ENCODE peak calls at places on chromosome 1, in four cellular contexts. K is CD8-positive, alpha-beta memory T cell; Y is neural progenitor cell; F is psoas muscle. M is an unnamed sample. For H3K4me1, the result is how much of the 10 kb centered on the place peaks cover.

GRCh38 chr1:168362991-168363390 is 82.3 kb downstream of the TBX19 start:
- DNase-seq in Y (no peak), F (no peak), K (peak), M (peak)

GRCh38 chr1:227793079-227793947 is 22.2 kb upstream of the PRSS38 start:
- DNase-seq in Y (no peak), K (no peak), F (no peak), M (no peak)

GRCh38 chr1:96234299-96234698 is 487.3 kb upstream of the PTBP2 start:
- DNase-seq in F (no peak), K (no peak), Y (no peak), M (no peak)

GRCh38 chr1:85952460-85952859 is 204.1 kb downstream of the COL24A1 start:
- DNase-seq in Y (no peak), F (no peak), K (no peak), M (no peak)

GRCh38 chr1:68322837-68323687 is 90.7 kb upstream of the WLS start:
- DNase-seq in Y (no peak), K (no peak), F (peak), M (no peak)

GRCh38 chr1:248196965-248197364 is at the start of gene OR2M3:
- DNase-seq in F (no peak), Y (no peak), K (no peak), M (no peak)

GRCh38 chr1:46171872-46172271 is 3.0 kb upstream of the TSPAN1 start:
- DNase-seq in F (no peak), Y (no peak), K (no peak), M (no peak)

GRCh38 chr1:47779613-47780012 is 217.6 kb downstream of the TRABD2B start:
- DNase-seq in K (no peak), Y (no peak), F (no peak), M (no peak)

GRCh38 chr1:204207136-204207616 is 6.6 kb downstream of the GOLT1A start:
- DNase-seq in Y (peak), K (peak), F (peak), M (peak)

GRCh38 chr1:79380078-79380477 is 373.5 kb upstream of the ADGRL4 start:
- DNase-seq in Y (no peak), F (no peak), K (no peak), M (no peak)

GRCh38 chr1:156391701-156392100 is 22.7 kb downstream of the RHBG start:
- DNase-seq in K (no peak), F (no peak), Y (no peak), M (no peak)

GRCh38 chr1:183806650-183807049 is 1.7 kb downstream of the RGL1 start:
- DNase-seq in Y (peak), K (no peak), F (no peak), M (no peak)

GRCh38 chr1:29384496-29385015 is 148.2 kb downstream of the PTPRU start:
- DNase-seq in F (no peak), Y (no peak), K (no peak), M (no peak)

GRCh38 chr1:222370911-222371717 is 176.8 kb downstream of the HHIPL2 start:
- DNase-seq in F (no peak), Y (no peak), K (no peak), M (no peak)

GRCh38 chr1:175822575-175822974 is 79.2 kb upstream of the TNR start:
- DNase-seq in Y (no peak), F (no peak), K (no peak), M (no peak)

GRCh38 chr1:215226755-215227154 is 144.2 kb downstream of the KCNK2 start:
- DNase-seq in K (no peak), F (no peak), Y (no peak), M (no peak)

GRCh38 chr1:62012821-62013220 is 181.8 kb upstream of the L1TD1 start:
- DNase-seq in K (no peak), F (peak), Y (no peak), M (no peak)

GRCh38 chr1:45348020-45348419 is 7.8 kb upstream of the MUTYH start:
- DNase-seq in Y (no peak), F (no peak), K (no peak), M (no peak)

GRCh38 chr1:63691672-63692425 is 82.0 kb upstream of the ROR1 start:
- DNase-seq in F (no peak), K (peak), Y (peak), M (peak)

GRCh38 chr1:202143768-202144509 is 598 bp downstream of the ARL8A start:
- DNase-seq in F (peak), K (peak), Y (peak), M (peak)

GRCh38 chr1:90335566-90335965 is 340.7 kb downstream of the ZNF326 start:
- DNase-seq in F (no peak), Y (peak), K (no peak), M (no peak)

GRCh38 chr1:19232526-19232851 is 18.8 kb downstream of the EMC1 start:
- DNase-seq in K (no peak), F (peak), Y (no peak), M (no peak)

GRCh38 chr1:25573591-25573930 is 30.2 kb downstream of the LDLRAP1 start:
- DNase-seq in F (no peak), Y (no peak), K (no peak), M (no peak)

GRCh38 chr1:246199086-246199485 is 308.0 kb downstream of the SMYD3 start:
- DNase-seq in Y (no peak), F (no peak), K (no peak), M (no peak)

GRCh38 chr1:200731654-200732332 is 6.9 kb upstream of the CAMSAP2 start:
- DNase-seq in Y (no peak), F (no peak), K (no peak), M (no peak)

GRCh38 chr1:151131832-151132675 is 14.4 kb downstream of the SEMA6C start:
- DNase-seq in K (no peak), F (peak), Y (peak), M (no peak)

GRCh38 chr1:5514519-5515183 is 477.6 kb downstream of the NPHP4 start:
- DNase-seq in Y (peak), K (peak), F (peak), M (peak)

GRCh38 chr1:237664327-237664726 is 226.4 kb downstream of the ZP4 start:
- DNase-seq in F (no peak), K (no peak), Y (no peak), M (no peak)

GRCh38 chr1:164713446-164714204 is 154.6 kb downstream of the PBX1 start:
- DNase-seq in K (no peak), F (no peak), Y (no peak), M (no peak)

GRCh38 chr1:32068891-32069590 is 3.7 kb upstream of the TMEM39B start:
- DNase-seq in K (no peak), F (no peak), Y (peak), M (no peak)

DNA sequence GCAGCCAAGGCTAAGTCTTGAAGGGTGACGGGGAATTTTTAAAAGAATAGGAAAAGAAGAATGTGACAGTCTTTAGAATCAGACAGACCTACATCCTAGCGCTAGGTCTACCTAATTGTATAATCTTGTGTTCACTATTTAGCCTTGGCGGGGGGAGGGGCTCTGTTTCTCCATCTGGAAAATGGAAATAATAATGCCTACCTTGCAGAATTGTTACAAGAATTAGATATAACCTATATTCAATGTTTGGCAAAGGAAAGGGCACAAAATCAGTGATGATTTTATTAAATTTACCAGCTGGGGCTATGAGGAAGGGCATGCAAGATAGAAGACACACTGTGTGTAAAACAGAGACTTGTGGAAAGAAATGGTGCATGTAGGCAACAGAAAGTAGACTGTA is 154.8 kb downstream of the ZBTB18 start:
- DNase-seq in Y (no peak), F (no peak), K (no peak), M (no peak)
- H3K27ac ChIP-seq in Y (no peak), F (no peak), K (no peak), M (no peak)

DNA sequence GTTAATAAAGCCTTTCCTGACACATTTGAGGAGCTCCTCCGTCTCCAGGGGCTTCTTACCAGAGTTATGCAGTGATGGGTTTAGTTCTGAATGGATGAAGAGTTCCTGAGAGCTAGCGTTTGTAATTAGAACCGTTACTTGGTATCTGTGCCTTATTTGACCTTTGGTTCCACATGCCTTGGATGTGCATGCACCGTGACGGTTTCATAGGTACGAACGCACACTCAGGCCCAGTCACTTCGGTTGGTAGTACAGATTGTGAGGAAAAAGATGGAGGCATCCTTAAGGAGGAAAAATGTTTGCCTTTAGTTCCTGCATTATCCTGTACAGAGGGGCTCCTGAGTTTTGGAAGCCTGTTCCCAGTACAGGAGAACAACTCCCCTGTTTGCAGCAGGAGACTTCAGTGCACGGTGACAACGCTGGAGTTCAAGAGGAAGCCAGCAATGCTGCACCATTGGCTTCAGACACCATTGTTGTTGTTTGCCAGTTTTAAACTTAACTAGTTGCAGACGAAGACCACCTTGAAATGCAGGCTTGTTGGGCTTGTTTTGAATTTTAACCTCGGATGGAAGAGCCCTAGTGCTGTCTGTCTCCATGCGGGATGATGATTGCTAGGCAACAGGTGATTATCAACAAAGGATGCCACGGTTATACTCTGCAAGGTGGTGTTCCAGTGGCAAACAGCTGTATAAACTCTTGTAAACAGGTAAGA is 8.2 kb downstream of the RBM15 start:
- DNase-seq in F (no peak), K (no peak), Y (no peak), M (no peak)
- H3K4me1 ChIP-seq in F (half or more), K (half or more), Y (half or more), M (under half)

GRCh38 chr1:2213576-2214505 is 14.3 kb upstream of the SKI start:
- DNase-seq in Y (no peak), F (peak), K (no peak), M (no peak)
- H3K27ac ChIP-seq in Y (no peak), F (peak), K (peak), M (no peak)

GRCh38 chr1:93603106-93603505 is 78.5 kb downstream of the BCAR3 start:
- DNase-seq in F (no peak), K (no peak), Y (no peak), M (no peak)
- H3K4me1 ChIP-seq in F (half or more), K (under half), Y (under half), M (under half)

GRCh38 chr1:54582566-54583306 is 34.7 kb downstream of the ACOT11 start:
- DNase-seq in Y (peak), F (no peak), K (no peak), M (no peak)

GRCh38 chr1:54583307-54583686 is 35.3 kb downstream of the ACOT11 start:
- DNase-seq in F (no peak), K (no peak), Y (no peak), M (no peak)

GRCh38 chr1:54581621-54582035 is 33.6 kb downstream of the ACOT11 start:
- DNase-seq in Y (no peak), F (peak), K (no peak), M (no peak)

GRCh38 chr1:54579337-54579781 is 31.3 kb downstream of the ACOT11 start:
- DNase-seq in F (no peak), K (no peak), Y (no peak), M (no peak)

DNA sequence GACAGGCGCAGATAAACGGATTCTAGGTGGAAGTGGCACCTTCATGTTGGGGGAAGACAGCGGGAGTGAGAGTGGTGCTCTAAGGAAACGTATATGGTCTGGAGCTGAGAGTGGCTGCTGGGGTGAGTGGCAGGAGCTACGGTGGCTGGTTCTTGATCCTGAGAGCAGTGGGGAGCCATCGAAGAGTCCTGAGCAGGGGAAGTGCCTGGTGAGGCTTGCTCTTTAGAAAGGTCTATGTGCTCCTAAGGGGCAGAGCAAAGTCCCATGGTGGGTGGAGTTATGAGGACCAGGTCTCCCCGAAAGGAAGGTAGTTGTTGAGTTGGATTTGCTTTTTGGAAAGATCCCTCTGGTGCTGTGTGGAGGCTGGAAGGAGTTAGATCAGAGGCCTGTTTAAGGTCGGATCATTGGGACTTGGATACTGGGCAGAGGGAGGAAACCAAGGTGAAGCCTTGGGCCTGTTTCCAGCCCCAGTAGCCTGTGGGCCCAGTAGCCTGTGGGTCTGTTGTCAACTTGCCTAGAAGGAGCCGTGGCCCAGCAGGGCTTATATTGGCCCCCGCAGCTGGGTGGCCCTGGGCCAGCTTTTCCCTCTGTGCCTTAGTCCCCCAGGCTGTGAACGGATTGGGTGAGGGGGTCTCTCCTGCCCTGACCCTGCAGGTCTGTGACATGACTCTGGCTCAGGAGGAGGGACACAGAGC is 33.0 kb downstream of the ACOT11 start:
- DNase-seq in Y (no peak), K (no peak), F (no peak), M (no peak)
- H3K27ac ChIP-seq in Y (no peak), K (no peak), F (peak), M (no peak)

DNA sequence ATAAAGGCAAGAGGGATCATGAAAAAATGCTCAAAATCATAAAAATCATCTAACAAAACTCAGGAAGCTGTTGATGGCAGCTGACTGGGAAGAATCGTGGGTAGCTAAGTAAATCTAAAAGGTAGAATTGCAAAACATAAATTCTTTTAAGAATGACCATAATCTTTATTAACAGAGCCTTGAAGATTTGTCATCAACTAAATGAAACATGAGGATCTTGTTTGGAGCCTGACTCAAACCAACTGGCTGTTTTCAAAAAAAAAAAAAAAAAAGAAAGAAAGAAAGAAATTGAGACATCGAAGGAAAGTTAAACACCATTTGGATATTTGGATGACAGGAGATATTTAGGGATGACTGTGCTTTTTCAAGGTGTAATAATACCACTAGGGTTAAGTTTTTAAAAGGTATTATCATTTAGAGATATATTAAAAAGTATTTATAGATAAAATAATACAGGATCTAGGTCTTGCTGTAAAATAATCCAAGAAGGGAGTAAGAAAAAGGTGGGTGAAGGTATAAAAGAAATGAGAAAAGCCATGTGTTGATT is 48.6 kb downstream of the CD34 start:
- DNase-seq in Y (no peak), F (no peak), K (no peak), M (no peak)
- H3K4me1 ChIP-seq in Y (under half), F (half or more), K (half or more), M (half or more)

DNA sequence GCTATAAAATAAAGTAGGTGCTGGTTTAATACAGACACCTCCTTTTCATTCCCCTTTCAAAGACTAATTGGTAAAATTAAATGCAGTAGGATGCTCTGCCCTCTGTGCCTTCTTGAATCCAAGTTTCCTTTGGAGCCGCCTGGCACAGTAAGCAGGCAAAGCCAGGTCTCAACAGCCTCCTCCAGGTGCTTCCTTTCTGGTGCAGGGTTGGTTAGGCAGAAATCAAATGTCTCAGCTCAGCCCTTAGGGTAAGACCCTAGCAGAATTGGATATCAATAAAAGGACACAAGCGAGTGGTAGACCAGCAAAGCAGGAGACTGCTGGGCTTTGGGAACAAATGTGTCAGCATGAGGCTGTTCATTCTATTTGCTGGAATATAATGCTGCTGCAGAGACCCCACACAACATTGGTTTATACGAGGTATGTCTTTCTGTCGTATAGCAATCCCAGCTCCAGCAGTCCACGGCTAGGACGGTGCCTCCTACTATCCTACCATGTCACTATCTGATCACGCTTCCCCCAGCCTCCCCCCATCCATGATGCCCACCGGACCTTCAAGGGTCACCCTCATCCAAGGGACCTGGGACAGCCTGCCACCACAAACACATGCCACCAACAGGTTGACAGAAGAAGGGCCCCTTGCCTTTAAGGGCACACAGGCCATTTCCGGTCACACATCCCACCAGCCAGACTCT is 58.4 kb downstream of the CAPN2 start:
- DNase-seq in Y (no peak), F (no peak), K (no peak), M (no peak)
- H3K27ac ChIP-seq in Y (no peak), F (peak), K (peak), M (no peak)

DNA sequence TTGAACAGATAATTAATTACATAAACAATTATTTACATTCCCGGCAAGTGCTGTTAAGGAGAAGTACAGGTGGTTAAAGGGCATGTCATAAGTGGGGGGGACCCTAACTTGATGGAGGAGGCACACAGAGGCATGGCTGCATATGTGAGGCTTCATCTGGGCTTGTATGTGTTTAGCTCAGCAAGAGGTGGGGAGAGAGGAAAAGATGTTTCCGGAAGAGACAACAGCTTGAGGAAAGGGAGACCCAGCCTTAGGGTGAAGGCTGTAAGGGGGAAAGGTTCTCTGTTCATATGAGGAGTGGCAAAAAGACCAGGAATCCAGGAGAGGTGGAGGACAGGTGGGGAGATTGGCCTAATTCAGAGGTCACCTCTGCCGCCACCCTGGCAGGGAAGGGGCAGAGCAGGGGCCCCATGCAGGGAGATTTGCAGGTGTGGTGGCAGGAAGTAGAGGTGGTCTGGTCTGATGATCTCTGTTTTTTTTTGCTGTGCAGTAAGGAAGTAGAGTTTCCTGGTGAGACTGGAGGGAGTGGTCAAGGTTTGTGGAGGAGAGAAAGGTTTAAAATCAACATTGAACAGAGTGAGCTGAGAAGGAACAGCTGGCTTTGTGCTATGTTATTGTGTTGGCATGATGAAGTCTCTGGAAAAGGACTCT is 9.0 kb downstream of the TRAF5 start:
- DNase-seq in Y (no peak), K (peak), F (no peak), M (peak)
- H3K4me1 ChIP-seq in Y (under half), K (half or more), F (under half), M (half or more)